ENCODE peak calls at places on chromosome 18, in four cellular contexts. One of them, this sample, is unnamed.

GRCh38 chr18:568731-569130 is 11.4 kb upstream of the CETN1 start:
- DNase-seq in fibroblast of lung: no peak
- DNase-seq in CD8-positive, alpha-beta T cell: no peak
- DNase-seq in upper lobe of right lung: no peak
- DNase-seq in this sample: no peak

GRCh38 chr18:9849407-9849961 is 36.3 kb upstream of the TXNDC2 start:
- DNase-seq in CD8-positive, alpha-beta T cell: no peak
- DNase-seq in upper lobe of right lung: peak
- DNase-seq in fibroblast of lung: no peak
- DNase-seq in this sample: no peak

GRCh38 chr18:7904529-7904928 is 337.4 kb downstream of the PTPRM start:
- DNase-seq in fibroblast of lung: peak
- DNase-seq in CD8-positive, alpha-beta T cell: no peak
- DNase-seq in upper lobe of right lung: no peak
- DNase-seq in this sample: no peak

GRCh38 chr18:79353238-79353637 is 42.5 kb upstream of the NFATC1 start:
- DNase-seq in fibroblast of lung: no peak
- DNase-seq in upper lobe of right lung: no peak
- DNase-seq in CD8-positive, alpha-beta T cell: no peak
- DNase-seq in this sample: no peak

GRCh38 chr18:74147779-74148542 is at the start of the genes FBXO15 and TIMM21:
- DNase-seq in fibroblast of lung: peak
- DNase-seq in upper lobe of right lung: peak
- DNase-seq in CD8-positive, alpha-beta T cell: peak
- DNase-seq in this sample: peak

GRCh38 chr18:32289480-32290075 is 99.7 kb downstream of the MEP1B start:
- DNase-seq in fibroblast of lung: peak
- DNase-seq in CD8-positive, alpha-beta T cell: no peak
- DNase-seq in upper lobe of right lung: no peak
- DNase-seq in this sample: no peak

GRCh38 chr18:52615943-52616342 is 275.9 kb downstream of the DCC start:
- DNase-seq in fibroblast of lung: no peak
- DNase-seq in CD8-positive, alpha-beta T cell: no peak
- DNase-seq in upper lobe of right lung: no peak
- DNase-seq in this sample: no peak

GRCh38 chr18:37598966-37599896 is 33.6 kb upstream of the CELF4 start:
- DNase-seq in upper lobe of right lung: no peak
- DNase-seq in fibroblast of lung: no peak
- DNase-seq in CD8-positive, alpha-beta T cell: no peak
- DNase-seq in this sample: no peak

GRCh38 chr18:79789091-79789891 is 8.4 kb upstream of the KCNG2 start:
- DNase-seq in upper lobe of right lung: peak
- DNase-seq in fibroblast of lung: no peak
- DNase-seq in CD8-positive, alpha-beta T cell: no peak
- DNase-seq in this sample: no peak

GRCh38 chr18:79952996-79953559 is 1.6 kb upstream of the SLC66A2 start:
- DNase-seq in fibroblast of lung: no peak
- DNase-seq in CD8-positive, alpha-beta T cell: no peak
- DNase-seq in upper lobe of right lung: no peak
- DNase-seq in this sample: no peak

GRCh38 chr18:12326711-12327460 is 18.8 kb downstream of the TUBB6 start:
- DNase-seq in upper lobe of right lung: no peak
- DNase-seq in fibroblast of lung: no peak
- DNase-seq in CD8-positive, alpha-beta T cell: no peak
- DNase-seq in this sample: no peak

GRCh38 chr18:40687401-40687800 is 1267.6 kb upstream of the PIK3C3 start:
- DNase-seq in upper lobe of right lung: no peak
- DNase-seq in CD8-positive, alpha-beta T cell: no peak
- DNase-seq in fibroblast of lung: peak
- DNase-seq in this sample: no peak

GRCh38 chr18:75160315-75160714 is 48.6 kb downstream of the PTGR3 start:
- DNase-seq in CD8-positive, alpha-beta T cell: no peak
- DNase-seq in upper lobe of right lung: no peak
- DNase-seq in fibroblast of lung: peak
- DNase-seq in this sample: no peak

GRCh38 chr18:42053188-42053781 is 98.3 kb downstream of the PIK3C3 start:
- DNase-seq in upper lobe of right lung: no peak
- DNase-seq in CD8-positive, alpha-beta T cell: peak
- DNase-seq in fibroblast of lung: peak
- DNase-seq in this sample: no peak

GRCh38 chr18:80183273-80184050 is 63.9 kb downstream of the PARD6G start:
- DNase-seq in upper lobe of right lung: peak
- DNase-seq in CD8-positive, alpha-beta T cell: no peak
- DNase-seq in fibroblast of lung: no peak
- DNase-seq in this sample: no peak

GRCh38 chr18:55323051-55323994 is 264.7 kb downstream of the TCF4 start:
- DNase-seq in upper lobe of right lung: no peak
- DNase-seq in CD8-positive, alpha-beta T cell: no peak
- DNase-seq in fibroblast of lung: peak
- DNase-seq in this sample: no peak

GRCh38 chr18:63179422-63179821 is 140.1 kb downstream of the BCL2 start:
- DNase-seq in CD8-positive, alpha-beta T cell: no peak
- DNase-seq in fibroblast of lung: no peak
- DNase-seq in upper lobe of right lung: no peak
- DNase-seq in this sample: no peak

GRCh38 chr18:63180333-63180732 is 139.2 kb downstream of the BCL2 start:
- DNase-seq in fibroblast of lung: no peak
- DNase-seq in upper lobe of right lung: no peak
- DNase-seq in CD8-positive, alpha-beta T cell: no peak
- DNase-seq in this sample: no peak

GRCh38 chr18:63178526-63178880 is 141.1 kb downstream of the BCL2 start:
- DNase-seq in CD8-positive, alpha-beta T cell: no peak
- DNase-seq in fibroblast of lung: no peak
- DNase-seq in upper lobe of right lung: no peak
- DNase-seq in this sample: no peak

GRCh38 chr18:63177259-63177658 is 142.3 kb downstream of the BCL2 start:
- DNase-seq in CD8-positive, alpha-beta T cell: no peak
- DNase-seq in upper lobe of right lung: no peak
- DNase-seq in fibroblast of lung: no peak
- DNase-seq in this sample: no peak

GRCh38 chr18:63177822-63178525 is 141.6 kb downstream of the BCL2 start:
- DNase-seq in CD8-positive, alpha-beta T cell: no peak
- DNase-seq in upper lobe of right lung: no peak
- DNase-seq in fibroblast of lung: no peak
- DNase-seq in this sample: no peak
- H3K4me3 ChIP-seq in CD8-positive, alpha-beta T cell: no peak
- H3K4me3 ChIP-seq in upper lobe of right lung: no peak
- H3K4me3 ChIP-seq in fibroblast of lung: peak
- H3K4me3 ChIP-seq in this sample: no peak

DNA sequence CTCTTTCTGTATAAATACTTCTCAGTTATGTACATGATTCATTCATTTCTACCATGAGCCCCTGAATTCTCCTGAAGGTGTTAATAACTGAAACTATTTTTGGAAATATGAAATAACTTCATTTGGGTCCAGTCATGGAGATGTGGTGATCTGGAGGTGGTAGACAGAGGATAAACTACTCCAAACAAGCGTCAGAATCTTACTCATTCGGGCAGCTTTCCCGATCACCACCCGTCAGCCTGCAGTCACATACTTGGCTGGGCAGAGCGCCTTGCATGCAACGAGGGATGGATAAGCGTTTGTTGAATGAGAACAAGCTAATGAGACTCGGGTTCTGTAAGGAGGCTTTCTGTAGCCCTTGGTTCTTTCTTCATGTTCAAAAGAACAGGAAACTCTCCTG is 222.7 kb downstream of the CD226 start:
- DNase-seq in fibroblast of lung: peak
- DNase-seq in upper lobe of right lung: no peak
- DNase-seq in CD8-positive, alpha-beta T cell: no peak
- DNase-seq in this sample: no peak
- H3K4me3 ChIP-seq in fibroblast of lung: no peak
- H3K4me3 ChIP-seq in upper lobe of right lung: no peak
- H3K4me3 ChIP-seq in CD8-positive, alpha-beta T cell: no peak
- H3K4me3 ChIP-seq in this sample: no peak

GRCh38 chr18:36031407-36031806 is 36.0 kb downstream of the RPRD1A start:
- DNase-seq in fibroblast of lung: no peak
- DNase-seq in upper lobe of right lung: no peak
- DNase-seq in CD8-positive, alpha-beta T cell: no peak
- DNase-seq in this sample: peak

GRCh38 chr18:36028859-36029258 is 38.5 kb downstream of the RPRD1A start:
- DNase-seq in CD8-positive, alpha-beta T cell: no peak
- DNase-seq in upper lobe of right lung: no peak
- DNase-seq in fibroblast of lung: peak
- DNase-seq in this sample: no peak

GRCh38 chr18:36035253-36035652 is 32.1 kb downstream of the RPRD1A start:
- DNase-seq in upper lobe of right lung: no peak
- DNase-seq in fibroblast of lung: peak
- DNase-seq in CD8-positive, alpha-beta T cell: no peak
- DNase-seq in this sample: no peak

GRCh38 chr18:36034299-36034895 is 33.0 kb downstream of the RPRD1A start:
- DNase-seq in CD8-positive, alpha-beta T cell: no peak
- DNase-seq in upper lobe of right lung: no peak
- DNase-seq in fibroblast of lung: no peak
- DNase-seq in this sample: no peak

GRCh38 chr18:36031903-36032302 is 35.5 kb downstream of the RPRD1A start:
- DNase-seq in fibroblast of lung: no peak
- DNase-seq in upper lobe of right lung: no peak
- DNase-seq in CD8-positive, alpha-beta T cell: no peak
- DNase-seq in this sample: no peak
- H3K4me3 ChIP-seq in fibroblast of lung: no peak
- H3K4me3 ChIP-seq in upper lobe of right lung: no peak
- H3K4me3 ChIP-seq in CD8-positive, alpha-beta T cell: no peak
- H3K4me3 ChIP-seq in this sample: no peak

DNA sequence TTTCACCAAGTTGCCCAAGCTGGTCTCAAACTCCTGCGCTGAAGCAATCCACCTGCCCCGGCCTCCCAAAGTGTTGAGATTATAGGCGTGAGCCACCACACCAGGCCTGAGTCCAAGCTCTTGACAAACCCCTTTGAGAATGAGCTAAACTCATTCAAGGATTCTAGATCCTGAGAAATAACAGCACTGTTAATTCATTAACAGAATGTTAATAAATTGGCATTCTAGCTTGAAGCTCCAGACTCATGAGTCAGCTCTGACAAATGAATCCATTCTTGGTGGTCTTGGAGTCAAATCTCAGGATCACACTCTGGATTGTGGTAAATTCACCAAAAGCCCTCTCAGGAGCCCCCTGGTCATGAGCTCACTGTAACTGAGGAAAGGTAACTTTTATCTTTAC is 1.8 kb downstream of the NARS1 start:
- DNase-seq in CD8-positive, alpha-beta T cell: no peak
- DNase-seq in fibroblast of lung: peak
- DNase-seq in upper lobe of right lung: no peak
- DNase-seq in this sample: no peak
- H3K4me3 ChIP-seq in CD8-positive, alpha-beta T cell: no peak
- H3K4me3 ChIP-seq in fibroblast of lung: peak
- H3K4me3 ChIP-seq in upper lobe of right lung: no peak
- H3K4me3 ChIP-seq in this sample: no peak

GRCh38 chr18:49563130-49563540 is 1.3 kb downstream of the LIPG start:
- DNase-seq in fibroblast of lung: peak
- DNase-seq in upper lobe of right lung: no peak
- DNase-seq in CD8-positive, alpha-beta T cell: no peak
- DNase-seq in this sample: no peak

GRCh38 chr18:49562481-49563129 is 748 bp downstream of the LIPG start:
- DNase-seq in fibroblast of lung: peak
- DNase-seq in CD8-positive, alpha-beta T cell: no peak
- DNase-seq in upper lobe of right lung: no peak
- DNase-seq in this sample: no peak

GRCh38 chr18:49560277-49561126 is 1.4 kb upstream of the LIPG start:
- DNase-seq in fibroblast of lung: peak
- DNase-seq in CD8-positive, alpha-beta T cell: no peak
- DNase-seq in upper lobe of right lung: peak
- DNase-seq in this sample: no peak

GRCh38 chr18:49561127-49561376 is 805 bp upstream of the LIPG start:
- DNase-seq in fibroblast of lung: peak
- DNase-seq in upper lobe of right lung: no peak
- DNase-seq in CD8-positive, alpha-beta T cell: no peak
- DNase-seq in this sample: no peak

GRCh38 chr18:49561377-49562193 is at the start of gene LIPG:
- DNase-seq in fibroblast of lung: peak
- DNase-seq in upper lobe of right lung: peak
- DNase-seq in CD8-positive, alpha-beta T cell: no peak
- DNase-seq in this sample: peak
- H3K4me3 ChIP-seq in fibroblast of lung: peak
- H3K4me3 ChIP-seq in upper lobe of right lung: peak
- H3K4me3 ChIP-seq in CD8-positive, alpha-beta T cell: peak
- H3K4me3 ChIP-seq in this sample: peak

GRCh38 chr18:46332956-46333355 is 228.8 kb downstream of the HAUS1 start:
- DNase-seq in upper lobe of right lung: peak
- DNase-seq in CD8-positive, alpha-beta T cell: no peak
- DNase-seq in fibroblast of lung: no peak
- DNase-seq in this sample: no peak
- H3K4me3 ChIP-seq in upper lobe of right lung: no peak
- H3K4me3 ChIP-seq in CD8-positive, alpha-beta T cell: no peak
- H3K4me3 ChIP-seq in fibroblast of lung: no peak
- H3K4me3 ChIP-seq in this sample: no peak

This sample was measured in GM12864.